ENCODE peak calls at places on chromosomes 7 and 10, in four cellular contexts. E, M, Q and V are unnamed samples.

GRCh38 chr10:127117125-127117524 is 79.3 kb downstream of the INSYN2A start:
- DNase-seq in E (peak; percentile 67), M (peak; percentile 50), Q (no peak), V (peak; percentile 80)

GRCh38 chr7:75957021-75957736 is 37.2 kb downstream of the TMEM120A start:
- DNase-seq in E (no peak), M (no peak), Q (no peak), V (no peak)

GRCh38 chr7:12133865-12134264 is 77.2 kb upstream of the TMEM106B start:
- DNase-seq in E (no peak), M (no peak), Q (no peak), V (no peak)

GRCh38 chr7:103824251-103824650 is 165.2 kb downstream of the RELN start:
- DNase-seq in E (no peak), M (no peak), Q (no peak), V (no peak)

GRCh38 chr10:77533887-77534278 is 103.7 kb downstream of the KCNMA1 start:
- DNase-seq in E (no peak), M (no peak), Q (no peak), V (no peak)

GRCh38 chr10:132705173-132705572 is 80.8 kb downstream of the NKX6-2 start:
- DNase-seq in E (no peak), M (no peak), Q (no peak), V (no peak)

GRCh38 chr10:58436071-58436470 is 50.9 kb downstream of the TFAM start:
- DNase-seq in E (no peak), M (no peak), Q (no peak), V (peak; percentile 22)

GRCh38 chr10:117274509-117274908 is 33.6 kb downstream of the SLC18A2 start:
- DNase-seq in E (no peak), M (no peak), Q (no peak), V (no peak)

GRCh38 chr7:138645284-138645683 is 55.9 kb downstream of the SVOPL start:
- DNase-seq in E (no peak), M (no peak), Q (no peak), V (no peak)

GRCh38 chr10:99689461-99689860 is 30.2 kb downstream of the ENTPD7 start:
- DNase-seq in E (no peak), M (no peak), Q (no peak), V (no peak)

GRCh38 chr10:50636576-50636975 is 12.8 kb upstream of the SGMS1 start:
- DNase-seq in E (no peak), M (no peak), Q (no peak), V (no peak)

GRCh38 chr10:69644658-69645295 is 14.7 kb downstream of the FAM241B start:
- DNase-seq in E (peak; percentile 60), M (peak; percentile 24), Q (no peak), V (peak; percentile 79)

GRCh38 chr7:38905026-38905759 is 3.8 kb downstream of the VPS41 start:
- DNase-seq in E (peak; percentile 4), M (no peak), Q (no peak), V (no peak)

GRCh38 chr7:68224041-68224534 is 1227.5 kb downstream of the TYW1 start:
- DNase-seq in E (no peak), M (no peak), Q (no peak), V (no peak)

GRCh38 chr7:25840209-25840792 is 311.7 kb upstream of the NFE2L3 start:
- DNase-seq in E (no peak), M (no peak), Q (no peak), V (no peak)

GRCh38 chr10:47310090-47310505 is 10.1 kb downstream of the GDF10 start:
- DNase-seq in E (no peak), M (no peak), Q (no peak), V (no peak)

GRCh38 chr10:4144802-4145201 is 359.8 kb upstream of the KLF6 start:
- DNase-seq in E (peak; percentile 11), M (no peak), Q (no peak), V (no peak)

GRCh38 chr7:48244902-48245301 is 73.6 kb downstream of the ABCA13 start:
- DNase-seq in E (peak; percentile 56), M (peak; percentile 82), Q (no peak), V (no peak)

GRCh38 chr7:16609842-16610450 is 35.6 kb downstream of the ANKMY2 start:
- DNase-seq in E (no peak), M (no peak), Q (no peak), V (no peak)

GRCh38 chr7:56026538-56026937 is 24.7 kb downstream of the PSPH start:
- DNase-seq in E (no peak), M (no peak), Q (no peak), V (no peak)

GRCh38 chr7:20170626-20171025 is 46.6 kb downstream of the MACC1 start:
- DNase-seq in E (peak; percentile 31), M (peak; percentile 13), Q (no peak), V (no peak)

GRCh38 chr10:16779375-16779774 is 37.8 kb downstream of the RSU1 start:
- DNase-seq in E (no peak), M (no peak), Q (no peak), V (no peak)

GRCh38 chr10:78814430-78814806 is 254.3 kb upstream of the ZMIZ1 start:
- DNase-seq in E (no peak), M (no peak), Q (no peak), V (no peak)

GRCh38 chr10:3193751-3194150 is 21.2 kb upstream of the PITRM1 start:
- DNase-seq in E (no peak), M (no peak), Q (no peak), V (no peak)

GRCh38 chr10:33026422-33026821 is 68.4 kb upstream of the ITGB1 start:
- DNase-seq in E (no peak), M (no peak), Q (no peak), V (no peak)

GRCh38 chr10:118911361-118911760 is 118.2 kb upstream of the NANOS1 start:
- DNase-seq in E (peak; percentile 45), M (no peak), Q (no peak), V (no peak)

GRCh38 chr10:63414481-63415260 is 51.1 kb downstream of the JMJD1C start:
- DNase-seq in E (peak; percentile 44), M (no peak), Q (no peak), V (no peak)

GRCh38 chr7:65250216-65250615 is 123.4 kb upstream of the ZNF92 start:
- DNase-seq in E (no peak), M (no peak), Q (no peak), V (no peak)

GRCh38 chr7:122027058-122027457 is 117.0 kb downstream of the AASS start:
- DNase-seq in E (no peak), M (no peak), Q (no peak), V (no peak)

GRCh38 chr7:86942995-86943394 is 116.5 kb downstream of the ELAPOR2 start:
- DNase-seq in E (no peak), M (no peak), Q (no peak), V (no peak)

GRCh38 chr10:126686271-126686670 is 15.8 kb upstream of the C10orf90 start:
- DNase-seq in E (peak; percentile 1), M (no peak), Q (no peak), V (no peak)

GRCh38 chr7:35232994-35233393 is 20.9 kb downstream of the TBX20 start:
- DNase-seq in E (no peak), M (no peak), Q (no peak), V (no peak)
- TF ChIP-seq CTCF in E (no peak), M (no peak), Q (no peak), V (no peak)

GRCh38 chr7:111312966-111313365 is 222.0 kb downstream of the LRRN3 start:
- DNase-seq in E (peak; percentile 14), M (no peak), Q (no peak), V (no peak)
- TF ChIP-seq CTCF in E (no peak), M (no peak), Q (no peak), V (no peak)

GRCh38 chr7:95845007-95845406 is 72.7 kb downstream of the DYNC1I1 start:
- DNase-seq in E (no peak), M (no peak), Q (no peak), V (no peak)

GRCh38 chr7:95847061-95847460 is 74.7 kb downstream of the DYNC1I1 start:
- DNase-seq in E (no peak), M (no peak), Q (no peak), V (no peak)

GRCh38 chr7:95843286-95843685 is 70.9 kb downstream of the DYNC1I1 start:
- DNase-seq in E (no peak), M (no peak), Q (no peak), V (no peak)

DNA sequence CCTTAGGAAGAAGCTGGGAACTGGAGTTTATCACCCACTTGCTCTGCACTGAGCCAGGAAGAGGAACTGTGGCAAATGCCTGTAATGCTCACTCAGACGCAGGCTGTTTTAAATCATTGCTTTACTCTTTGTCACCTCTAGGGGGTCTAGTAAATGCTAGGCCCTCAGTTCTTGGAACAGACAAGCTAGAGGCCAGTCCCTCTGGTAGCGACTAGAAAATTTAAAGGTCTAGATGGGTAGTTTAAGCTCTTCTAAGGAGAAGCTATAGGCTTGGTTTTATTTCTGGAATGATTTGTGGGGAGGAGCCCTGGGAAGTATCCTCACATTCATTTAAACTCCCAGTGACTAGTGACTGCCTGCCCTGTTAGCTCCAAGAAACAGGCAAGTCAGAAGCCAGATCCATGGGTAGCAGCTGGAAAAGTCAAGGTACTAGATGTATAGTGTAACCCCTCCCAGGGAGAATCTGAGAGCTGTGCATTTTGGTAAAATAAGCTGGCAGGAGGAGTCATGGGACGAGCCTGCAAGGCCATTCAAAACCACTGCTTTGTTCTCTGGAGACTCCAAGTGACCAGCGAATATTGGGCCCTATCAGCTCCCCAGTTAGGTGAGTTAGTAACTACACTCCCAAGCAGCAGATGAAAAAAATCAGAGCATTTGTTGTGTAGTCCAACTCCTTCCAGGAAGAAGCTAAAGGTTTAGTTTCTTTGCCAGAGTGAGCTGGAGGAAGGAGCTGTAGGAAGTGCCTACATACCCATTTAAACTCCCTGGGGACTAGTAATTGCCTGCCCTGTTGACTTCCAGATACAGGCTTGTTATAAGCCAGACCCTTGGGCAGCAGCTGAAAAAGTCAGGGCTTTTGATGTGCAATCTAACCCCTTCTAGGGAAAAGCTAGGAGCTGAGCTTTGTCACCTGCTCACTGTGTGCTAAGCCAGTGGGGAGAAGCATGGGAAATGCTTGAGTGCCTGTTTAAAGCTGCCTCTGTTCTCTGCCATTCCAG is 68.9 kb downstream of the DYNC1I1 start:
- DNase-seq in E (no peak), M (no peak), Q (no peak), V (no peak)
- TF ChIP-seq CTCF in E (peak; percentile 30), M (peak; percentile 12), Q (peak; percentile 39), V (peak; percentile 66)

DNA sequence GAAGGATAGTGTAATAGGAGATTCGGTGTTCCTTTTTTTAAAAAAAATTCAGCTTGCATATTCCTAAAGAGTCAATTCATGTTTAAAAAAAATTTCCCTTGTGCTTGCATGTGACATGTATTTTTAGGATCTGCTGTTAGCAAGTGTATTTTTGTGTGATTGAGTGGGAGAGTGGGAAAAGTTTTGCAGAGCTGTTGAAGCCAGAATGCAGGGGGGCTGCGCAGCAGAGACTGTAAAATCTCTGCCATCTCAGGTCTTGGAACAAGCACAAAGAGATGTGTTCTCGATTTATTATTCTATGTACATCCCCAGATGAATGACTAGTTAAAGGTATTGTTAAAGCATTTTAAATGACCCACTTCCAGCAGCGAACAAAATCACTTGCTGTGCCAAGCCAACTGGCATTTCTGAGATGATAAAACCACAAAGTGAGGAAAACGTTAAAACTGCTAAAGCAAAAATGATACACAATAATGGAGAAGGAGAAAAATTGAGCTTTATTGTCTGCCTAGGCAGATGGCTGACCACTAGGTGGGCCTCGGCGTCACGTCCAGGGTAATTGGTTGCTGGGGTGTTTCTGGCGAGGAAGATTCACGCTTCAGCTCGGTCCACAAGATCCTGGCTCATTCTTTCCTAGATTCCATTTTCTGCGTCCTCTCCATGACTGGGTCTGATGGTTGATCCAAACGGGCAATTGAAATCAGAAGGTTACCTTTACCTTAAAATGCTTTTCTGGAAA is 67.0 kb upstream of the ATRNL1 start:
- DNase-seq in E (no peak), M (no peak), Q (no peak), V (no peak)
- TF ChIP-seq CTCF in E (no peak), M (peak; percentile 46), Q (peak; percentile 21), V (no peak)